ENCODE peak calls at places on chromosome 13, in nine cellular contexts. F is choroid plexus epithelial cell, T is transverse colon, M is cardiac fibroblast, J is uterus, I is PC-3, O is body of pancreas, W is Caco-2, Y is left ventricle myocardium inferior. G is an unnamed sample.

GRCh38 chr13:34764246-34764645 is 177.8 kb upstream of the NBEA start:
- DNase-seq in T (no peak), O (no peak), W (no peak), Y (no peak), J (no peak), F (no peak), I (peak; percentile 81), M (no peak), G (no peak)

GRCh38 chr13:53240316-53240715 is 211.7 kb downstream of the OLFM4 start:
- DNase-seq in O (no peak), T (no peak), I (no peak), M (no peak), Y (no peak), J (no peak), F (no peak), W (no peak), G (no peak)

GRCh38 chr13:94860981-94861407 is 148.6 kb upstream of the SOX21 start:
- DNase-seq in T (no peak), O (no peak), W (no peak), M (peak; percentile 22), Y (no peak), J (no peak), F (peak; percentile 32), I (peak; percentile 31), G (no peak)

GRCh38 chr13:113776231-113777125 is 17.5 kb downstream of the TMEM255B start:
- DNase-seq in T (no peak), Y (no peak), O (no peak), J (no peak), W (no peak), F (no peak), I (no peak), M (no peak), G (no peak)

GRCh38 chr13:48595330-48596127 is 58.2 kb upstream of the CYSLTR2 start:
- DNase-seq in W (peak; percentile 78), O (peak; percentile 77), I (peak; percentile 65), Y (peak; percentile 49), J (peak; percentile 66), F (peak; percentile 93), M (peak; percentile 90), T (peak; percentile 64), G (peak; percentile 73)

GRCh38 chr13:29908411-29908810 is 58.0 kb upstream of the UBL3 start:
- DNase-seq in I (peak; percentile 42), T (no peak), J (no peak), Y (peak; percentile 48), O (no peak), F (no peak), W (no peak), M (peak; percentile 52), G (no peak)

GRCh38 chr13:109274188-109274821 is 512.1 kb downstream of the IRS2 start:
- DNase-seq in O (no peak), J (no peak), W (peak; percentile 57), F (peak; percentile 96), T (no peak), M (peak; percentile 87), I (peak; percentile 45), Y (no peak), G (no peak)

GRCh38 chr13:60591348-60591747 is 194.3 kb downstream of the TDRD3 start:
- DNase-seq in O (no peak), J (no peak), I (peak; percentile 62), Y (no peak), W (no peak), F (peak; percentile 42), M (peak; percentile 43), T (no peak), G (no peak)

GRCh38 chr13:83773961-83774360 is 108.3 kb downstream of the SLITRK1 start:
- DNase-seq in Y (no peak), I (no peak), O (no peak), T (no peak), M (no peak), W (no peak), J (no peak), F (peak; percentile 61), G (no peak)

GRCh38 chr13:86567119-86567518 is 767.9 kb upstream of the SLITRK6 start:
- DNase-seq in T (no peak), F (no peak), J (no peak), W (peak; percentile 52), I (peak; percentile 10), Y (no peak), M (no peak), O (peak; percentile 25), G (no peak)

GRCh38 chr13:75279834-75280369 is 202.1 kb downstream of the TBC1D4 start:
- DNase-seq in W (peak; percentile 53), O (no peak), I (no peak), J (no peak), Y (no peak), T (no peak), M (no peak), F (no peak), G (no peak)

GRCh38 chr13:100203696-100204367 is 114.9 kb downstream of the PCCA start:
- DNase-seq in I (peak; percentile 36), Y (no peak), M (peak; percentile 29), F (peak; percentile 85), W (no peak), J (no peak), O (no peak), T (no peak), G (no peak)

GRCh38 chr13:97344250-97345175 is 89.5 kb upstream of the RAP2A start:
- DNase-seq in J (peak; percentile 64), W (peak; percentile 69), F (peak; percentile 81), Y (peak; percentile 58), O (peak; percentile 68), I (peak; percentile 68), M (peak; percentile 80), T (peak; percentile 63), G (peak; percentile 53)

GRCh38 chr13:80430561-80430960 is 89.6 kb upstream of the SPRY2 start:
- DNase-seq in F (peak; percentile 9), W (no peak), O (no peak), I (peak; percentile 13), Y (no peak), J (no peak), M (no peak), T (no peak), G (no peak)

GRCh38 chr13:80256352-80256932 is 84.5 kb downstream of the SPRY2 start:
- DNase-seq in I (no peak), Y (no peak), T (no peak), M (no peak), O (no peak), J (no peak), F (no peak), W (no peak), G (no peak)

GRCh38 chr13:27339299-27339698 is 68.7 kb downstream of the RASL11A start:
- DNase-seq in W (peak; percentile 64), J (no peak), I (peak; percentile 71), O (peak; percentile 33), F (peak; percentile 73), M (peak; percentile 52), T (peak; percentile 44), Y (no peak), G (no peak)

GRCh38 chr13:28239374-28239773 is 101.0 kb downstream of the PAN3 start:
- DNase-seq in Y (no peak), I (no peak), F (peak; percentile 90), T (no peak), J (no peak), M (peak; percentile 88), W (no peak), O (no peak), G (no peak)

GRCh38 chr13:41427700-41428099 is 29.6 kb upstream of the RGCC start:
- DNase-seq in Y (no peak), I (no peak), O (no peak), M (no peak), F (no peak), T (no peak), W (no peak), J (no peak), G (no peak)
- H3K4me3 ChIP-seq in Y (peak overlapping the region; percentile 56), I (no peak overlapping the region), O (no peak overlapping the region), M (no peak overlapping the region), F (peak overlapping the region; percentile 39), T (no peak overlapping the region), W (no peak overlapping the region), J (no peak overlapping the region), G (no peak overlapping the region)

GRCh38 chr13:88674841-88675240 is 1003.7 kb downstream of the SLITRK5 start:
- DNase-seq in I (no peak), J (no peak), W (no peak), Y (no peak), O (no peak), M (no peak), F (no peak), T (no peak), G (no peak)

GRCh38 chr13:88670509-88670908 is 999.3 kb downstream of the SLITRK5 start:
- DNase-seq in T (no peak), F (no peak), J (no peak), M (no peak), O (no peak), W (no peak), I (no peak), Y (no peak), G (no peak)

DNA sequence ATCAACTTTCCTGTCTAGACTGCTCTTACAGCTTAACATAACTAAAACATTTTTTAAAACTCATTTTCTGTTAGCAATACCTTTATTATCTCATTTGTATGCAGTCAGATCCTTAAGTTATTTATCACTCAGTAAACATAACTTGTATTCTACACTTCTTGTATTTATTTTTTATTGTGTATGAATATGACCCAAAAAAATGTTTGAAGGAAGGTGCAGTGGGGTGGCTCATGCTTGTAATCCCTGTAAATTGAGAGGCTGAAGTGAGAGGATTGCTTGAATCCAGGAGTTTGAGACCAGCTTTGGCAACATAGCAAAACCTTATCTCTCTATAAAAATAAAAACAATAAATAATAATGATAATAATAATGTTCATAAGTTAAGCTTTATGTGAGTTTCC is 1004.8 kb downstream of the SLITRK5 start:
- DNase-seq in Y (no peak), O (no peak), F (no peak), M (no peak), J (no peak), W (no peak), I (peak; percentile 61), T (no peak), G (no peak)
- TF ChIP-seq CTCF in Y (no peak), O (no peak), F (no peak), M (no peak), J (no peak), W (no peak), I (no peak), T (no peak), G (no peak)

GRCh38 chr13:33229446-33230177 is 55.9 kb downstream of the STARD13 start:
- DNase-seq in J (no peak), M (no peak), T (no peak), O (no peak), W (no peak), I (no peak), F (no peak), Y (no peak), G (no peak)
- H3K4me3 ChIP-seq in J (no peak overlapping the region), M (no peak overlapping the region), T (no peak overlapping the region), O (no peak overlapping the region), W (no peak overlapping the region), I (no peak overlapping the region), F (no peak overlapping the region), Y (peak overlapping the region; percentile 16), G (no peak overlapping the region)

DNA sequence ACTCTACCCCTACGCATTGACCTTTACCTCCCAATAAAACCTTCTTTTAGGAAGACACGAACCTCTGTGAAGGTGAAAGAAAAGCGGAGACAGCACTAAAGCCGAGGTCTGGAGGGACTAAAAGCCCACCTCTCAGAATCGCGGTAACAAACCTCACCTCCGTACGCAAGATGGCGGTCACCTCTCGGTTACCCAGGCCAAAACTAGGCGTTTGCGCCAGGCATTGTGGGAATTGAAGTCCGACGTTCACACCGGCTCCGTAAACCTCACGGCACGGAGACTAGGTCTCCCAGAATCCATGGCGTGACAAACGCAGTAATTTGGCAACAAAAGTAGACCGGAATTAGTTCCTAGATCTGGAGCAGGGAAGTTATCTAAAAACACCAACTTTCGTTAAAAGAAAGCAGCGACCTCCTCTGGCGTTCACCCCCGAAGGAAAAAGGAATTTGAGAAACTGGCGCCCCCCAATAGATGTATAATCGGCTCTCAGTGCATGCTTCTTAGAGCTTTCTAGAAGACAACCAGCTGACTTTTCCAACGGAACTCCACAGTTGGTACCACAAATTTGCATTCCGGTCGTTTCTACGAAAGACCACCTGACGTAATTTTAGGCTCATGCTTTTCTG is at the start of gene N4BP2L2:
- DNase-seq in M (peak; percentile 98), W (peak; percentile 95), T (peak; percentile 94), Y (peak; percentile 90), J (peak; percentile 96), O (peak; percentile 92), F (peak; percentile 99), I (peak; percentile 95), G (peak; percentile 94)
- TF ChIP-seq CTCF in M (peak; percentile 24), W (peak; percentile 56), T (no peak), Y (peak; percentile 53), J (peak; percentile 30), O (peak; percentile 18), F (peak; percentile 61), I (peak; percentile 45), G (peak; percentile 67)

G was measured in ovary.